ENCODE peak calls at places on chromosomes 12 and 14, in four cellular contexts. One of them, this sample, is unnamed.
A peak's percentile ranks its signal among the peaks of the same experiment; 100 is the strongest.

GRCh38 chr14:52112336-52113018 is 43.6 kb upstream of the NID2 start:
- DNase-seq in hepatic stellate cell: no peak
- DNase-seq in HT-29: no peak
- DNase-seq in activated naive CD4-positive, alpha-beta T cell: no peak
- DNase-seq in this sample: no peak

GRCh38 chr14:20855652-20856291 is 35.4 kb upstream of the RNASE3 start:
- DNase-seq in activated naive CD4-positive, alpha-beta T cell: no peak
- DNase-seq in hepatic stellate cell: peak; percentile 57
- DNase-seq in HT-29: peak; percentile 80
- DNase-seq in this sample: no peak

GRCh38 chr12:89393551-89394121 is 41.3 kb upstream of the DUSP6 start:
- DNase-seq in HT-29: no peak
- DNase-seq in activated naive CD4-positive, alpha-beta T cell: no peak
- DNase-seq in hepatic stellate cell: no peak
- DNase-seq in this sample: no peak

GRCh38 chr12:108400900-108401480 is 61.9 kb upstream of the CMKLR1 start:
- DNase-seq in hepatic stellate cell: no peak
- DNase-seq in HT-29: no peak
- DNase-seq in activated naive CD4-positive, alpha-beta T cell: no peak
- DNase-seq in this sample: no peak

GRCh38 chr12:120421701-120422100 is 16.2 kb upstream of the COX6A1 start:
- DNase-seq in HT-29: no peak
- DNase-seq in hepatic stellate cell: no peak
- DNase-seq in activated naive CD4-positive, alpha-beta T cell: no peak
- DNase-seq in this sample: no peak

GRCh38 chr14:105602799-105603763 is 76.7 kb downstream of the TMEM121 start:
- DNase-seq in hepatic stellate cell: no peak
- DNase-seq in activated naive CD4-positive, alpha-beta T cell: no peak
- DNase-seq in HT-29: no peak
- DNase-seq in this sample: no peak

GRCh38 chr14:49865431-49865859 is 12.9 kb upstream of the NEMF start:
- DNase-seq in HT-29: peak; percentile 83
- DNase-seq in activated naive CD4-positive, alpha-beta T cell: peak; percentile 50
- DNase-seq in hepatic stellate cell: peak; percentile 47
- DNase-seq in this sample: no peak

GRCh38 chr12:56658921-56659320 is 13.1 kb upstream of the ATP5F1B start:
- DNase-seq in HT-29: no peak
- DNase-seq in hepatic stellate cell: no peak
- DNase-seq in activated naive CD4-positive, alpha-beta T cell: no peak
- DNase-seq in this sample: no peak

GRCh38 chr14:97459180-97459579 is 662.0 kb downstream of the VRK1 start:
- DNase-seq in hepatic stellate cell: no peak
- DNase-seq in HT-29: no peak
- DNase-seq in activated naive CD4-positive, alpha-beta T cell: no peak
- DNase-seq in this sample: no peak

GRCh38 chr12:110853856-110854255 is 7.1 kb downstream of the CCDC63 start:
- DNase-seq in HT-29: no peak
- DNase-seq in hepatic stellate cell: no peak
- DNase-seq in activated naive CD4-positive, alpha-beta T cell: no peak
- DNase-seq in this sample: no peak

GRCh38 chr12:66288121-66288520 is 14.2 kb upstream of the HELB start:
- DNase-seq in activated naive CD4-positive, alpha-beta T cell: no peak
- DNase-seq in HT-29: no peak
- DNase-seq in hepatic stellate cell: no peak
- DNase-seq in this sample: no peak

GRCh38 chr12:66859751-66860440 is 181.0 kb upstream of the GRIP1 start:
- DNase-seq in hepatic stellate cell: no peak
- DNase-seq in activated naive CD4-positive, alpha-beta T cell: no peak
- DNase-seq in HT-29: no peak
- DNase-seq in this sample: no peak

GRCh38 chr12:132214906-132215643 is 70.8 kb downstream of the NOC4L start:
- DNase-seq in hepatic stellate cell: no peak
- DNase-seq in HT-29: no peak
- DNase-seq in activated naive CD4-positive, alpha-beta T cell: no peak
- DNase-seq in this sample: no peak

GRCh38 chr14:95037273-95037672 is 120.1 kb downstream of the DICER1 start:
- DNase-seq in HT-29: no peak
- DNase-seq in activated naive CD4-positive, alpha-beta T cell: no peak
- DNase-seq in hepatic stellate cell: no peak
- DNase-seq in this sample: no peak

GRCh38 chr12:55874465-55874864 is 31.7 kb upstream of the MMP19 start:
- DNase-seq in hepatic stellate cell: no peak
- DNase-seq in activated naive CD4-positive, alpha-beta T cell: no peak
- DNase-seq in HT-29: no peak
- DNase-seq in this sample: no peak

GRCh38 chr14:34331728-34332623 is 130.1 kb downstream of the SPTSSA start:
- DNase-seq in activated naive CD4-positive, alpha-beta T cell: no peak
- DNase-seq in HT-29: peak; percentile 76
- DNase-seq in hepatic stellate cell: no peak
- DNase-seq in this sample: no peak

GRCh38 chr12:112803620-112804279 is 12.2 kb downstream of the RPH3A start:
- DNase-seq in activated naive CD4-positive, alpha-beta T cell: no peak
- DNase-seq in HT-29: no peak
- DNase-seq in hepatic stellate cell: no peak
- DNase-seq in this sample: no peak

GRCh38 chr14:100285913-100286400 is 20.3 kb downstream of the SLC25A29 start:
- DNase-seq in activated naive CD4-positive, alpha-beta T cell: no peak
- DNase-seq in HT-29: no peak
- DNase-seq in hepatic stellate cell: no peak
- DNase-seq in this sample: no peak

GRCh38 chr14:71658261-71658860 is 273.9 kb upstream of the RGS6 start:
- DNase-seq in HT-29: no peak
- DNase-seq in hepatic stellate cell: no peak
- DNase-seq in activated naive CD4-positive, alpha-beta T cell: no peak
- DNase-seq in this sample: no peak

GRCh38 chr12:66418908-66419307 is 116.6 kb downstream of the HELB start:
- DNase-seq in activated naive CD4-positive, alpha-beta T cell: no peak
- DNase-seq in hepatic stellate cell: no peak
- DNase-seq in HT-29: no peak
- DNase-seq in this sample: no peak

GRCh38 chr12:23950011-23950774 is 723 bp upstream of the SOX5 start:
- DNase-seq in activated naive CD4-positive, alpha-beta T cell: no peak
- DNase-seq in HT-29: no peak
- DNase-seq in hepatic stellate cell: no peak
- DNase-seq in this sample: no peak

GRCh38 chr12:53805801-53806200 is 54.0 kb upstream of the CISTR start:
- DNase-seq in hepatic stellate cell: no peak
- DNase-seq in activated naive CD4-positive, alpha-beta T cell: no peak
- DNase-seq in HT-29: no peak
- DNase-seq in this sample: no peak